ENCODE peak calls at places on chromosomes 2 and 18, in five cellular contexts. One of them, this sample, is unnamed.

GRCh38 chr2:233209117-233209977 is 42.1 kb upstream of the ATG16L1 start:
- DNase-seq in stimulated activated CD8-positive, alpha-beta memory T cell treated with anti-CD3 and anti-CD28 coated beads, Interleukin-12 subunit alpha, Interleukin-12 subunit beta, amount 100 ng/mL, for 4 hours: no peak
- DNase-seq in HTR-8/SVneo: peak
- DNase-seq in NCI-H2029: no peak
- DNase-seq in Kasumi-1: no peak
- DNase-seq in this sample: peak

GRCh38 chr2:71224935-71225334 is 2.0 kb downstream of the PAIP2B start:
- DNase-seq in Kasumi-1: no peak
- DNase-seq in HTR-8/SVneo: no peak
- DNase-seq in NCI-H2029: no peak
- DNase-seq in stimulated activated CD8-positive, alpha-beta memory T cell treated with anti-CD3 and anti-CD28 coated beads, Interleukin-12 subunit alpha, Interleukin-12 subunit beta, amount 100 ng/mL, for 4 hours: no peak
- DNase-seq in this sample: no peak

GRCh38 chr2:85598594-85599340 is 3.2 kb downstream of the RNF181 start:
- DNase-seq in HTR-8/SVneo: no peak
- DNase-seq in Kasumi-1: no peak
- DNase-seq in NCI-H2029: no peak
- DNase-seq in stimulated activated CD8-positive, alpha-beta memory T cell treated with anti-CD3 and anti-CD28 coated beads, Interleukin-12 subunit alpha, Interleukin-12 subunit beta, amount 100 ng/mL, for 4 hours: no peak
- DNase-seq in this sample: no peak

GRCh38 chr2:138782378-138782777 is 2.2 kb upstream of the NXPH2 start:
- DNase-seq in stimulated activated CD8-positive, alpha-beta memory T cell treated with anti-CD3 and anti-CD28 coated beads, Interleukin-12 subunit alpha, Interleukin-12 subunit beta, amount 100 ng/mL, for 4 hours: no peak
- DNase-seq in Kasumi-1: no peak
- DNase-seq in NCI-H2029: no peak
- DNase-seq in HTR-8/SVneo: no peak
- DNase-seq in this sample: no peak

GRCh38 chr2:233600361-233600760 is 17.1 kb upstream of the UGT1A8 start:
- DNase-seq in HTR-8/SVneo: no peak
- DNase-seq in NCI-H2029: no peak
- DNase-seq in stimulated activated CD8-positive, alpha-beta memory T cell treated with anti-CD3 and anti-CD28 coated beads, Interleukin-12 subunit alpha, Interleukin-12 subunit beta, amount 100 ng/mL, for 4 hours: no peak
- DNase-seq in Kasumi-1: no peak
- DNase-seq in this sample: peak

GRCh38 chr2:141728886-141729285 is 401.9 kb downstream of the LRP1B start:
- DNase-seq in stimulated activated CD8-positive, alpha-beta memory T cell treated with anti-CD3 and anti-CD28 coated beads, Interleukin-12 subunit alpha, Interleukin-12 subunit beta, amount 100 ng/mL, for 4 hours: no peak
- DNase-seq in NCI-H2029: no peak
- DNase-seq in Kasumi-1: peak
- DNase-seq in HTR-8/SVneo: no peak
- DNase-seq in this sample: no peak

GRCh38 chr18:9808530-9809241 is 77.1 kb upstream of the TXNDC2 start:
- DNase-seq in NCI-H2029: no peak
- DNase-seq in stimulated activated CD8-positive, alpha-beta memory T cell treated with anti-CD3 and anti-CD28 coated beads, Interleukin-12 subunit alpha, Interleukin-12 subunit beta, amount 100 ng/mL, for 4 hours: no peak
- DNase-seq in HTR-8/SVneo: no peak
- DNase-seq in Kasumi-1: no peak
- DNase-seq in this sample: peak

GRCh38 chr18:64851796-64852195 is 702.9 kb upstream of the LINC00305 start:
- DNase-seq in NCI-H2029: no peak
- DNase-seq in Kasumi-1: no peak
- DNase-seq in HTR-8/SVneo: no peak
- DNase-seq in stimulated activated CD8-positive, alpha-beta memory T cell treated with anti-CD3 and anti-CD28 coated beads, Interleukin-12 subunit alpha, Interleukin-12 subunit beta, amount 100 ng/mL, for 4 hours: no peak
- DNase-seq in this sample: no peak

GRCh38 chr2:135144343-135144742 is 92.3 kb downstream of the RAB3GAP1 start:
- DNase-seq in HTR-8/SVneo: no peak
- DNase-seq in stimulated activated CD8-positive, alpha-beta memory T cell treated with anti-CD3 and anti-CD28 coated beads, Interleukin-12 subunit alpha, Interleukin-12 subunit beta, amount 100 ng/mL, for 4 hours: no peak
- DNase-seq in NCI-H2029: no peak
- DNase-seq in Kasumi-1: no peak
- DNase-seq in this sample: no peak

GRCh38 chr2:220310326-220310936 is 683.0 kb downstream of the SLC4A3 start:
- DNase-seq in NCI-H2029: no peak
- DNase-seq in stimulated activated CD8-positive, alpha-beta memory T cell treated with anti-CD3 and anti-CD28 coated beads, Interleukin-12 subunit alpha, Interleukin-12 subunit beta, amount 100 ng/mL, for 4 hours: no peak
- DNase-seq in Kasumi-1: no peak
- DNase-seq in HTR-8/SVneo: no peak
- DNase-seq in this sample: no peak